ENCODE peak calls at places on chromosomes 12 and 14, in six cellular contexts. T is H1, K is mesenchymal stem cell, O is neuronal stem cell, F is IMR-90, P is trophoblast cell. D is an unnamed sample.

GRCh38 chr14:36245223-36245622 is 68.7 kb upstream of the PTCSC3 start:
- DNase-seq in T (no peak), K (no peak), O (no peak), F (no peak), P (no peak), D (peak; percentile 56)

GRCh38 chr12:92568631-92569128 is 134.1 kb upstream of the PLEKHG7 start:
- DNase-seq in T (no peak), K (no peak), O (no peak), F (no peak), P (no peak), D (no peak)

GRCh38 chr12:89827592-89827991 is 119.0 kb upstream of the ATP2B1 start:
- DNase-seq in T (no peak), K (no peak), O (peak; percentile 6), F (no peak), P (peak; percentile 2), D (peak; percentile 94)

GRCh38 chr14:75647650-75648049 is 13.0 kb downstream of the ERG28 start:
- DNase-seq in T (no peak), K (no peak), O (no peak), F (peak; percentile 26), P (peak; percentile 30), D (no peak)

GRCh38 chr14:93007225-93007997 is 84.5 kb downstream of the CHGA start:
- DNase-seq in T (no peak), K (peak; percentile 6), O (no peak), F (peak; percentile 76), P (peak; percentile 32), D (no peak)

GRCh38 chr12:98735821-98736220 is 90.7 kb downstream of the APAF1 start:
- DNase-seq in T (no peak), K (no peak), O (no peak), F (no peak), P (no peak), D (peak; percentile 66)

GRCh38 chr12:58105225-58106119 is 164.1 kb downstream of the ATP23 start:
- DNase-seq in T (no peak), K (peak; percentile 4), O (no peak), F (peak; percentile 7), P (no peak), D (peak; percentile 24)

GRCh38 chr12:49043856-49044258 is 16.7 kb downstream of the KMT2D start:
- DNase-seq in T (peak; percentile 96), K (peak; percentile 56), O (peak; percentile 44), F (peak; percentile 40), P (peak; percentile 32), D (peak; percentile 79)

GRCh38 chr12:53071591-53072551 is 7.3 kb downstream of the SPRYD3 start:
- DNase-seq in T (no peak), K (no peak), O (no peak), F (peak; percentile 33), P (no peak), D (peak; percentile 65)

GRCh38 chr12:124863409-124864325 is at the start of gene SCARB1:
- DNase-seq in T (peak; percentile 88), K (peak; percentile 73), O (peak; percentile 76), F (peak; percentile 64), P (peak; percentile 76), D (peak; percentile 86)

GRCh38 chr12:93101367-93101766 is 172.3 kb upstream of the EEA1 start:
- DNase-seq in T (no peak), K (no peak), O (no peak), F (no peak), P (no peak), D (no peak)

GRCh38 chr12:103780992-103781391 is 60.0 kb downstream of the NT5DC3 start:
- DNase-seq in T (no peak), K (no peak), O (no peak), F (no peak), P (no peak), D (no peak)

GRCh38 chr12:51103977-51104376 is 20.6 kb upstream of the CSRNP2 start:
- DNase-seq in T (no peak), K (no peak), O (no peak), F (no peak), P (no peak), D (no peak)

GRCh38 chr14:68232643-68233055 is 413.1 kb downstream of the RAD51B start:
- DNase-seq in T (no peak), K (peak; percentile 100), O (no peak), F (peak; percentile 99), P (peak; percentile 71), D (no peak)

GRCh38 chr12:50618864-50619609 is 114.3 kb downstream of the DIP2B start:
- DNase-seq in T (no peak), K (peak; percentile 72), O (no peak), F (peak; percentile 57), P (peak; percentile 89), D (peak; percentile 96)

GRCh38 chr12:64569923-64570595 is 40.2 kb upstream of the RASSF3 start:
- DNase-seq in T (no peak), K (no peak), O (no peak), F (no peak), P (no peak), D (no peak)

GRCh38 chr12:104627231-104627974 is 170.7 kb downstream of the CHST11 start:
- DNase-seq in T (no peak), K (no peak), O (no peak), F (no peak), P (no peak), D (no peak)

GRCh38 chr12:71756054-71756675 is 1.5 kb downstream of the RAB21 start:
- DNase-seq in T (no peak), K (no peak), O (no peak), F (no peak), P (no peak), D (no peak)

GRCh38 chr12:15527201-15527782 is 205.0 kb downstream of the PTPRO start:
- DNase-seq in T (peak; percentile 48), K (peak; percentile 28), O (no peak), F (peak; percentile 15), P (no peak), D (peak; percentile 65)

GRCh38 chr14:64773577-64773976 is 69.4 kb downstream of the PLEKHG3 start:
- DNase-seq in T (no peak), K (no peak), O (no peak), F (no peak), P (no peak), D (no peak)

GRCh38 chr14:32865827-32866376 is 72.8 kb upstream of the NPAS3 start:
- DNase-seq in T (no peak), K (no peak), O (no peak), F (no peak), P (no peak), D (no peak)

GRCh38 chr14:70920608-70921007 is 13.3 kb downstream of the PCNX1 start:
- DNase-seq in T (no peak), K (no peak), O (no peak), F (no peak), P (no peak), D (no peak)

GRCh38 chr12:110224379-110225304 is 56.4 kb upstream of the ATP2A2 start:
- DNase-seq in T (no peak), K (peak; percentile 82), O (no peak), F (peak; percentile 89), P (no peak), D (no peak)

GRCh38 chr12:111467862-111468245 is 62.1 kb downstream of the SH2B3 start:
- DNase-seq in T (no peak), K (peak; percentile 56), O (no peak), F (peak; percentile 70), P (no peak), D (no peak)

GRCh38 chr12:132244724-132245295 is 84.6 kb downstream of the GALNT9 start:
- DNase-seq in T (no peak), K (no peak), O (no peak), F (no peak), P (no peak), D (no peak)

GRCh38 chr14:30177776-30178175 is 250.1 kb upstream of the PRKD1 start:
- DNase-seq in T (no peak), K (no peak), O (no peak), F (no peak), P (no peak), D (no peak)

GRCh38 chr12:47238665-47239064 is 158.9 kb upstream of the AMIGO2 start:
- DNase-seq in T (no peak), K (peak; percentile 35), O (no peak), F (peak; percentile 54), P (no peak), D (no peak)

GRCh38 chr12:106058256-106059182 is 80.2 kb downstream of the NUAK1 start:
- DNase-seq in T (no peak), K (peak; percentile 44), O (no peak), F (peak; percentile 71), P (peak; percentile 48), D (no peak)

GRCh38 chr12:18805516-18806248 is 67.8 kb downstream of the CAPZA3 start:
- DNase-seq in T (peak; percentile 49), K (no peak), O (no peak), F (no peak), P (no peak), D (peak; percentile 49)

GRCh38 chr12:91912178-91912577 is 233.5 kb downstream of the BTG1 start:
- DNase-seq in T (no peak), K (no peak), O (no peak), F (no peak), P (no peak), D (no peak)

GRCh38 chr12:48388938-48389337 is 38.2 kb upstream of the ZNF641 start:
- DNase-seq in T (no peak), K (peak; percentile 4), O (no peak), F (peak; percentile 8), P (peak; percentile 89), D (no peak)

DNA sequence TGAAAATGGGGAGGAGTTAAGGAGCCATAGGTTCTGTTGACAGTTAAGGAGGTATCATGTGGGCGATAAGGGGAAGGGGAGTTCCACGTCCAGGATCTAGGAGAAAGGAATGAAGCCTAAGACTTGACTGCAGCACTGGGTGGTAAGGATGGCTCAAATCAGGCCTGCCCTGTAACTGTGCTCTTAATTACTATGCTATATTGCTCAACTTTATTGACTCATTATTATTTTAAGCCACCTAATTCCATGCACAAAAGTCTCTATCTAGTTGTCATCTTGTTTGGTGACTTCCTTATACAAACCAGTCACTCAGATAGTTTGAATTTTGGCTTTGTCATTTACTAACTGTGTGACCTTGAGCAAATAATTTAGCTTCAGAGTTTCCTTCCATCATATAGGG is 242.1 kb upstream of the ARHGAP5 start:
- DNase-seq in T (no peak), K (no peak), O (no peak), F (no peak), P (no peak), D (no peak)
- H3K18ac ChIP-seq in T (no peak overlapping the region), K (no peak overlapping the region), O (no peak overlapping the region), F (no peak overlapping the region), P (no peak overlapping the region), D (no peak overlapping the region)

GRCh38 chr12:1207276-1207675 is 216.3 kb downstream of the ERC1 start:
- DNase-seq in T (no peak), K (no peak), O (no peak), F (no peak), P (no peak), D (no peak)
- H3K4me3 ChIP-seq in T (no peak overlapping the region), K (no peak overlapping the region), O (no peak overlapping the region), F (no peak overlapping the region), P (no peak overlapping the region), D (no peak overlapping the region)

DNA sequence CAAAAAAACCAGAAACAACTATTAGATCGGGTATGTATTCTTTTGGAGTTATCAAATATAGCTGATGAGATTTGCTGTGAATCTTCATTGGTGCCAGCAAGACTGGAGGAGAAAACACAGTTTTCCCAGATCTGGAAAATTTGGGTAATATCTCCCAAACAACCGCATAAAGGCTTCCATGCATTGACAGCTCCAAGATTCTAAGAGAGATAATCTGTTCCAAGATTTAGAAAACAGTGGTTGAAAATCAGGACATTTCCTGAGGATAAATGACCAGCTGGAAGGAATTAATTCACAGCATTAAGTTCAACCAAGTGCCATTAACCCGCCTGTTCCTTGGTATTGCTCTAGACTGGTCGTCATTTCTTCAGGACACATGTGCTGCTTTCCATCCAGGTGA is 147.8 kb upstream of the PRICKLE1 start:
- DNase-seq in T (no peak), K (no peak), O (no peak), F (no peak), P (no peak), D (no peak)
- H3K4me1 ChIP-seq in T (no peaks in the 10 kb centered on the region), K (no peaks in the 10 kb centered on the region), O (no peaks in the 10 kb centered on the region), F (peaks cover 6% of the 10 kb centered on the region), P (peaks cover 11% of the 10 kb centered on the region), D (peaks cover 6% of the 10 kb centered on the region)

GRCh38 chr14:94173471-94173884 is 644 bp upstream of the PPP4R4 start:
- DNase-seq in T (peak; percentile 72), K (peak; percentile 12), O (no peak), F (no peak), P (no peak), D (no peak)
- H3K18ac ChIP-seq in T (no peak overlapping the region), K (no peak overlapping the region), O (peak overlapping the region; percentile 95), F (no peak overlapping the region), P (no peak overlapping the region), D (peak overlapping the region; percentile 42)